ENCODE peak calls at places on chromosomes 16 and 17, in four cellular contexts. C is iris pigment epithelial cell; L is globus pallidus; M is stimulated activated naive CD4-positive, alpha-beta T cell treated with Interleukin-2 at 50 U/mL for 16 hours. O is an unnamed sample.

GRCh38 chr17:72512649-72513556 is 392.1 kb downstream of the SOX9 start:
- DNase-seq in C (no peak), L (no peak), M (no peak), O (no peak)

GRCh38 chr16:50167603-50168002 is 14.5 kb downstream of the TENT4B start:
- DNase-seq in C (no peak), L (no peak), M (no peak), O (no peak)

GRCh38 chr16:13269905-13270528 is 368.6 kb downstream of the SHISA9 start:
- DNase-seq in C (no peak), L (no peak), M (no peak), O (no peak)

GRCh38 chr17:4998027-4998665 is 396 bp downstream of the KIF1C start:
- DNase-seq in C (peak; percentile 34), L (no peak), M (no peak), O (peak; percentile 70)

GRCh38 chr17:79628861-79629547 is 18.2 kb upstream of the RBFOX3 start:
- DNase-seq in C (no peak), L (no peak), M (no peak), O (no peak)

GRCh38 chr17:57892820-57893595 is 43.2 kb upstream of the MRPS23 start:
- DNase-seq in C (peak; percentile 99), L (peak; percentile 92), M (no peak), O (no peak)

GRCh38 chr16:2450975-2451381 is 8.9 kb upstream of the TEDC2 start:
- DNase-seq in C (no peak), L (no peak), M (no peak), O (no peak)

GRCh38 chr17:28878158-28878910 is 19.2 kb downstream of the FLOT2 start:
- DNase-seq in C (peak; percentile 31), L (no peak), M (no peak), O (no peak)

GRCh38 chr16:86575754-86576557 is 2.4 kb upstream of the FOXL1 start:
- DNase-seq in C (peak; percentile 96), L (no peak), M (peak; percentile 13), O (no peak)

GRCh38 chr16:1130382-1130781 is 22.5 kb upstream of the CACNA1H start:
- DNase-seq in C (no peak), L (no peak), M (no peak), O (no peak)

GRCh38 chr16:55577888-55578287 is 11.4 kb downstream of the CAPNS2 start:
- DNase-seq in C (no peak), L (peak; percentile 45), M (no peak), O (no peak)

GRCh38 chr17:20996724-20997615 is 45.8 kb downstream of the USP22 start:
- DNase-seq in C (no peak), L (no peak), M (no peak), O (no peak)